ENCODE peak calls at places on chromosomes 5 and 9, in four cellular contexts. U is amniotic epithelial cell, G is NCI-H345, S is mammary epithelial cell. D is an unnamed sample.

GRCh38 chr5:67808340-67808739 is 407.2 kb upstream of the PIK3R1 start:
- DNase-seq in U (no peak), G (no peak), S (no peak), D (no peak)

GRCh38 chr5:176535101-176535654 is 2.0 kb downstream of the RNF44 start:
- DNase-seq in U (no peak), G (no peak), S (no peak), D (peak; percentile 19)

GRCh38 chr9:86093788-86094555 is 5.4 kb downstream of the GOLM1 start:
- DNase-seq in U (no peak), G (no peak), S (no peak), D (peak; percentile 65)

GRCh38 chr5:52786937-52787599 is 648 bp upstream of the ITGA1 start:
- DNase-seq in U (peak; percentile 55), G (peak; percentile 46), S (peak; percentile 65), D (no peak)

GRCh38 chr5:135592312-135593045 is 13.7 kb upstream of the CXCL14 start:
- DNase-seq in U (no peak), G (no peak), S (no peak), D (no peak)

GRCh38 chr9:137095664-137096517 is 9.1 kb downstream of the MAN1B1 start:
- DNase-seq in U (no peak), G (no peak), S (no peak), D (no peak)

GRCh38 chr5:17991775-17992174 is 357.5 kb downstream of the TAF11L14 start:
- DNase-seq in U (no peak), G (peak; percentile 84), S (no peak), D (no peak)

GRCh38 chr9:70161414-70161732 is 97.4 kb upstream of the SMC5 start:
- DNase-seq in U (peak; percentile 6), G (no peak), S (no peak), D (no peak)

GRCh38 chr5:16406630-16407029 is 59.0 kb downstream of the ZNF622 start:
- DNase-seq in U (no peak), G (peak; percentile 14), S (no peak), D (no peak)

GRCh38 chr9:89185980-89186379 is 7.4 kb upstream of the SHC3 start:
- DNase-seq in U (peak; percentile 46), G (no peak), S (no peak), D (peak; percentile 11)